ENCODE peak calls at places on chromosomes 2 and 18, in four cellular contexts. One of them, this sample, is unnamed.

GRCh38 chr2:238796223-238796885 is 51.5 kb upstream of the TWIST2 start:
- DNase-seq in H1: peak; percentile 16
- DNase-seq in uterus: no peak
- DNase-seq in HCT116: no peak
- DNase-seq in this sample: no peak

GRCh38 chr18:75216926-75217303 is 6.3 kb downstream of the TSHZ1 start:
- DNase-seq in HCT116: no peak
- DNase-seq in uterus: no peak
- DNase-seq in H1: no peak
- DNase-seq in this sample: no peak

GRCh38 chr2:202376460-202377307 is 557 bp downstream of the BMPR2 start:
- DNase-seq in HCT116: no peak
- DNase-seq in H1: peak; percentile 70
- DNase-seq in uterus: peak; percentile 46
- DNase-seq in this sample: peak; percentile 69

GRCh38 chr2:217150236-217150635 is 290.4 kb upstream of the TNP1 start:
- DNase-seq in H1: no peak
- DNase-seq in uterus: no peak
- DNase-seq in HCT116: no peak
- DNase-seq in this sample: no peak

GRCh38 chr2:138964413-138964812 is 184.2 kb upstream of the NXPH2 start:
- DNase-seq in H1: no peak
- DNase-seq in uterus: no peak
- DNase-seq in HCT116: no peak
- DNase-seq in this sample: no peak

GRCh38 chr2:111632661-111633060 is 251.3 kb downstream of the ANAPC1 start:
- DNase-seq in HCT116: no peak
- DNase-seq in H1: no peak
- DNase-seq in uterus: no peak
- DNase-seq in this sample: peak; percentile 23

GRCh38 chr2:105778344-105778607 is 33.6 kb downstream of the NCK2 start:
- DNase-seq in H1: no peak
- DNase-seq in HCT116: no peak
- DNase-seq in uterus: no peak
- DNase-seq in this sample: no peak

GRCh38 chr2:45825001-45825651 is 173.7 kb downstream of the PRKCE start:
- DNase-seq in uterus: no peak
- DNase-seq in HCT116: no peak
- DNase-seq in H1: no peak
- DNase-seq in this sample: no peak

GRCh38 chr2:224946911-224947310 is 95.4 kb downstream of the DOCK10 start:
- DNase-seq in uterus: no peak
- DNase-seq in HCT116: no peak
- DNase-seq in H1: no peak
- DNase-seq in this sample: peak; percentile 89

GRCh38 chr2:5673861-5674240 is 18.3 kb upstream of the SOX11 start:
- DNase-seq in HCT116: no peak
- DNase-seq in uterus: no peak
- DNase-seq in H1: no peak
- DNase-seq in this sample: no peak

GRCh38 chr2:230203110-230203676 is 16.6 kb downstream of the SP110 start:
- DNase-seq in HCT116: no peak
- DNase-seq in uterus: no peak
- DNase-seq in H1: no peak
- DNase-seq in this sample: no peak

GRCh38 chr2:223053431-223054192 is 1.6 kb downstream of the KCNE4 start:
- DNase-seq in H1: no peak
- DNase-seq in uterus: peak; percentile 35
- DNase-seq in HCT116: no peak
- DNase-seq in this sample: no peak

GRCh38 chr2:240649331-240649730 is 24.1 kb downstream of the GPR35 start:
- DNase-seq in H1: peak; percentile 32
- DNase-seq in HCT116: no peak
- DNase-seq in uterus: no peak
- DNase-seq in this sample: no peak

GRCh38 chr2:134217924-134218323 is 35.9 kb upstream of the MGAT5 start:
- DNase-seq in uterus: no peak
- DNase-seq in HCT116: no peak
- DNase-seq in H1: no peak
- DNase-seq in this sample: peak; percentile 70

GRCh38 chr18:48828713-48829442 is 121.9 kb downstream of the SMAD7 start:
- DNase-seq in H1: peak; percentile 54
- DNase-seq in uterus: peak; percentile 36
- DNase-seq in HCT116: no peak
- DNase-seq in this sample: no peak

GRCh38 chr2:46058140-46058539 is 239.1 kb upstream of the EPAS1 start:
- DNase-seq in HCT116: no peak
- DNase-seq in H1: no peak
- DNase-seq in uterus: no peak
- DNase-seq in this sample: no peak

GRCh38 chr2:20192781-20193180 is 32.1 kb downstream of the SDC1 start:
- DNase-seq in uterus: no peak
- DNase-seq in H1: no peak
- DNase-seq in HCT116: no peak
- DNase-seq in this sample: no peak

GRCh38 chr2:107633580-107634147 is 193.0 kb upstream of the RGPD4 start:
- DNase-seq in HCT116: no peak
- DNase-seq in H1: no peak
- DNase-seq in uterus: no peak
- DNase-seq in this sample: peak; percentile 80

GRCh38 chr18:22056962-22057361 is 112.4 kb upstream of the GATA6 start:
- DNase-seq in H1: no peak
- DNase-seq in uterus: no peak
- DNase-seq in HCT116: no peak
- DNase-seq in this sample: no peak

GRCh38 chr2:11540148-11540995 is 6.5 kb downstream of the GREB1 start:
- DNase-seq in H1: no peak
- DNase-seq in HCT116: no peak
- DNase-seq in uterus: peak; percentile 59
- DNase-seq in this sample: no peak

GRCh38 chr2:48589170-48589767 is 28.4 kb upstream of the GTF2A1L start:
- DNase-seq in uterus: peak; percentile 50
- DNase-seq in HCT116: peak; percentile 28
- DNase-seq in H1: no peak
- DNase-seq in this sample: peak; percentile 53

GRCh38 chr18:59704146-59704545 is 6.9 kb upstream of the CCBE1 start:
- DNase-seq in HCT116: no peak
- DNase-seq in uterus: no peak
- DNase-seq in H1: no peak
- DNase-seq in this sample: no peak

GRCh38 chr2:72271766-72272615 is 124.3 kb upstream of the CYP26B1 start:
- DNase-seq in HCT116: no peak
- DNase-seq in uterus: peak; percentile 15
- DNase-seq in H1: no peak
- DNase-seq in this sample: no peak

GRCh38 chr18:8176554-8176953 is 432.7 kb upstream of the RAB12 start:
- DNase-seq in H1: no peak
- DNase-seq in HCT116: no peak
- DNase-seq in uterus: no peak
- DNase-seq in this sample: no peak

GRCh38 chr18:63823516-63824219 is 48.5 kb downstream of the SERPINB7 start:
- DNase-seq in HCT116: peak; percentile 23
- DNase-seq in H1: peak; percentile 58
- DNase-seq in uterus: no peak
- DNase-seq in this sample: peak; percentile 83

GRCh38 chr2:27270680-27271079 is 4.6 kb upstream of the DNAJC5G start:
- DNase-seq in H1: no peak
- DNase-seq in uterus: no peak
- DNase-seq in HCT116: no peak
- DNase-seq in this sample: peak; percentile 20

GRCh38 chr2:231160701-231161100 is 35.9 kb upstream of the HTR2B start:
- DNase-seq in uterus: no peak
- DNase-seq in HCT116: no peak
- DNase-seq in H1: no peak
- DNase-seq in this sample: no peak

GRCh38 chr18:48732767-48733424 is 194.1 kb downstream of the CTIF start:
- DNase-seq in uterus: no peak
- DNase-seq in H1: no peak
- DNase-seq in HCT116: no peak
- DNase-seq in this sample: no peak

GRCh38 chr2:239339726-239340654 is 60.8 kb downstream of the HDAC4 start:
- DNase-seq in H1: no peak
- DNase-seq in uterus: no peak
- DNase-seq in HCT116: no peak
- DNase-seq in this sample: peak; percentile 79

GRCh38 chr2:240564571-240565266 is 3.6 kb upstream of the RNPEPL1 start:
- DNase-seq in HCT116: no peak
- DNase-seq in uterus: no peak
- DNase-seq in H1: peak; percentile 38
- DNase-seq in this sample: no peak

GRCh38 chr2:37688771-37689468 is 17.5 kb upstream of the CDC42EP3 start:
- DNase-seq in uterus: peak; percentile 56
- DNase-seq in HCT116: no peak
- DNase-seq in H1: no peak
- DNase-seq in this sample: no peak

GRCh38 chr2:152611458-152612231 is 105.6 kb downstream of the PRPF40A start:
- DNase-seq in HCT116: no peak
- DNase-seq in H1: no peak
- DNase-seq in uterus: peak; percentile 46
- DNase-seq in this sample: peak; percentile 97

GRCh38 chr2:229445013-229445412 is 173.9 kb upstream of the PID1 start:
- DNase-seq in HCT116: peak; percentile 72
- DNase-seq in uterus: peak; percentile 79
- DNase-seq in H1: no peak
- DNase-seq in this sample: peak; percentile 65

GRCh38 chr2:127064642-127065250 is 42.2 kb downstream of the BIN1 start:
- DNase-seq in uterus: peak; percentile 94
- DNase-seq in HCT116: peak; percentile 87
- DNase-seq in H1: no peak
- DNase-seq in this sample: peak; percentile 99
- TF ChIP-seq POLR2A in uterus: no peak
- TF ChIP-seq POLR2A in HCT116: no peak
- TF ChIP-seq POLR2A in H1: no peak
- TF ChIP-seq POLR2A in this sample: no peak

GRCh38 chr2:200677161-200677560 is 91.3 kb downstream of the AOX1 start:
- DNase-seq in uterus: no peak
- DNase-seq in HCT116: no peak
- DNase-seq in H1: no peak
- DNase-seq in this sample: no peak

GRCh38 chr2:200673191-200673590 is 87.4 kb downstream of the AOX1 start:
- DNase-seq in uterus: no peak
- DNase-seq in HCT116: no peak
- DNase-seq in H1: no peak
- DNase-seq in this sample: no peak

GRCh38 chr2:200681731-200682130 is 95.9 kb downstream of the AOX1 start:
- DNase-seq in H1: no peak
- DNase-seq in HCT116: no peak
- DNase-seq in uterus: no peak
- DNase-seq in this sample: no peak

GRCh38 chr2:200679157-200679934 is 93.5 kb downstream of the AOX1 start:
- DNase-seq in H1: no peak
- DNase-seq in HCT116: no peak
- DNase-seq in uterus: no peak
- DNase-seq in this sample: no peak

DNA sequence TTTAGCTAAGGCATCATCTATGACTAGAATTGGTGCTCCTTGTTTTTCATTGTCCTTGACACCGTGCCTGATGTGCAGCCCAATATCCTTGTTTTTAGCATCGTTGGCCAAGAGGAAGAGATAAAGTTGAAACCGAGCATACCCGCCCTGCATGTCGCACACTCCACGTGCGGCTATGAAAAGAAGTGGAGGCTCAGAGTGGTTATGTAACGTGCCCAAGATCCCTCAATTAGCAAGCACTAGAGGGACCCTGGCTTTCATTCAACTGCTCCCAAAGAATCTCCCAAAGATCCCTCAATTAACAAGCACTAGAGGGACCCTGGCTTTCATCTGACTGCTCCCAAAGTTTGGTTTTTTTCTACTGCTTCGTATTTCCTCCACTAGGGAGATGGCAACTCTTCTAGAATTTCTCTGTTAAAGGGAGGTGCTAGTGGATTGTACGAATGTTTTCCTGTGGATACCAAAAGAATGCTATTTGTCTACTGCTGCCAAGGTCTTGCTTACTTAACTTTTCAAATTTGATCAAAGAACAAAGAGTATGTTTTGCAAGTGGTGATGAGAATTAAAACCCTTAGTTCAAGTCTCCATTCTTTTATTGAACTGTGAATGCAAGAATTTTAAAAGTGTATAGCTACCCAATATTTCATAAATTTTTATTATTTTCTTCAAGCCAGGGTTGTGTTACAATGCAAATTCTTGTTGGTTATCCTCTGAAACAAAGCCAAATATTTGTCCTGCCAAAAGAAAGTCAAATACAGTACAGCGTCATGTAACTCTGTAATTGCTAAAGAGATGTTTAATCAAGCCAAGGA is 92.1 kb downstream of the AOX1 start:
- DNase-seq in uterus: no peak
- DNase-seq in HCT116: no peak
- DNase-seq in H1: no peak
- DNase-seq in this sample: no peak
- H3K4me3 ChIP-seq in uterus: no peak overlapping the region
- H3K4me3 ChIP-seq in HCT116: no peak overlapping the region
- H3K4me3 ChIP-seq in H1: no peak overlapping the region
- H3K4me3 ChIP-seq in this sample: no peak overlapping the region

GRCh38 chr2:97740590-97741182 is 27.3 kb downstream of the ZAP70 start:
- DNase-seq in uterus: no peak
- DNase-seq in HCT116: peak; percentile 29
- DNase-seq in H1: peak; percentile 87
- DNase-seq in this sample: peak; percentile 65
- TF ChIP-seq POLR2A in uterus: no peak
- TF ChIP-seq POLR2A in HCT116: no peak
- TF ChIP-seq POLR2A in H1: no peak
- TF ChIP-seq POLR2A in this sample: no peak

DNA sequence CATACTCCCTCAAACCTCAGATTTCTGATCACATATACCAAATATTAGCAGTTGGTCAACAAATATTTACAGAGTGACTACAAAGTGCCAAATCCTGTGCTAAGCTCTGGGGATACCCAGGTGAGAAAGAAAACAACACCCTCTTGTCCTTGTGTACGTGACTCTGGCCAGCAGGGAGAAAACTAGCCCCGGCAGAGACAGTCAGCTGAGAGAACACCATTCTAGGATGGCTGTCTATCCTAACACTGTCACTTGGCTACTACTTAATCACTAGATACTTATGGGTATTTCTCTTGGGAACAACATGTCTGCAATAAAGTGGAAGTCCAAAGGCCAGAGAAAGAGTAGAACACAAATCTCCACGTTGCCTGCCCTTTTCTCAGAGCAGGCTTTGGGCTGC is 57.9 kb upstream of the CD226 start:
- DNase-seq in uterus: no peak
- DNase-seq in HCT116: no peak
- DNase-seq in H1: no peak
- DNase-seq in this sample: no peak
- H3K4me3 ChIP-seq in uterus: no peak overlapping the region
- H3K4me3 ChIP-seq in HCT116: no peak overlapping the region
- H3K4me3 ChIP-seq in H1: no peak overlapping the region
- H3K4me3 ChIP-seq in this sample: no peak overlapping the region

This sample was measured in NB4.